ENCODE peak calls at places on chromosomes 2 and 18, in seven cellular contexts. U is smooth muscle cell of the brain vasculature; V is activated CD8-positive, alpha-beta T cell treated with anti-CD3 and anti-CD28 coated beads, Interleukin-2, amount 10 ng/mL, durations not matched to agents 7 days and 5 days; N is skeletal muscle cell; W is stimulated activated CD4-positive, alpha-beta T cell treated with anti-CD3 and anti-CD28 coated beads, TNF-alpha, amount 100 ng/mL, for 24 hours; J is BJ; F is PC-3. D is an unnamed sample.

GRCh38 chr2:162253435-162253834 is 10.2 kb upstream of the FAP start:
- DNase-seq in U (no peak), V (no peak), N (no peak), W (no peak), J (no peak), F (no peak), D (no peak)

GRCh38 chr18:44712025-44712424 is 31.3 kb downstream of the SETBP1 start:
- DNase-seq in U (no peak), V (no peak), N (no peak), W (no peak), J (no peak), F (no peak), D (no peak)

GRCh38 chr2:225041210-225041870 is 928 bp downstream of the DOCK10 start:
- DNase-seq in U (no peak), V (peak), N (no peak), W (peak), J (no peak), F (peak), D (peak)

GRCh38 chr2:240848900-240849680 is 19.5 kb upstream of the AGXT start:
- DNase-seq in U (no peak), V (no peak), N (no peak), W (no peak), J (no peak), F (no peak), D (no peak)

GRCh38 chr2:119649364-119649917 is 29.6 kb upstream of the TMEM177 start:
- DNase-seq in U (no peak), V (no peak), N (no peak), W (no peak), J (no peak), F (peak), D (no peak)

GRCh38 chr2:195202163-195202845 is 454.7 kb upstream of the SLC39A10 start:
- DNase-seq in U (no peak), V (peak), N (peak), W (no peak), J (no peak), F (peak), D (peak)

GRCh38 chr2:15984367-15985255 is 44.3 kb downstream of the MYCN start:
- DNase-seq in U (no peak), V (no peak), N (no peak), W (no peak), J (no peak), F (no peak), D (no peak)

GRCh38 chr2:179543361-179543901 is 278.8 kb upstream of the SESTD1 start:
- DNase-seq in U (no peak), V (no peak), N (no peak), W (no peak), J (peak), F (peak), D (no peak)

GRCh38 chr18:75341897-75342296 is 85.6 kb downstream of the SMIM21 start:
- DNase-seq in U (no peak), V (peak), N (no peak), W (no peak), J (no peak), F (no peak), D (no peak)

GRCh38 chr2:128363991-128364390 is 45.3 kb upstream of the HS6ST1 start:
- DNase-seq in U (no peak), V (no peak), N (no peak), W (no peak), J (no peak), F (no peak), D (no peak)

GRCh38 chr18:36929601-36930000 is 100.7 kb downstream of the KIAA1328 start:
- DNase-seq in U (no peak), V (no peak), N (no peak), W (no peak), J (no peak), F (no peak), D (no peak)

GRCh38 chr2:70201225-70201768 is 10.5 kb upstream of the C2orf42 start:
- DNase-seq in U (no peak), V (no peak), N (no peak), W (no peak), J (no peak), F (no peak), D (no peak)

GRCh38 chr18:25592804-25593360 is 240.9 kb upstream of the ZNF521 start:
- DNase-seq in U (no peak), V (no peak), N (no peak), W (no peak), J (no peak), F (no peak), D (no peak)

D was measured in activated naive CD4-positive, alpha-beta T cell treated with anti-CD3 and anti-CD28 coated beads, Interleukin-2, amount 10 ng/mL, durations not matched to agents 7 days and 5 days.